ENCODE peak calls at places on chromosomes 1 and 21, in six cellular contexts. One of them, this sample, is unnamed.

GRCh38 chr1:44016875-44017400 is 14.3 kb downstream of the SLC6A9 start:
- DNase-seq in right cardiac atrium: no peak
- DNase-seq in fibroblast of lung: peak
- DNase-seq in GM23248: no peak
- DNase-seq in Panc1: no peak
- DNase-seq in breast epithelium: no peak
- DNase-seq in this sample: no peak

GRCh38 chr1:214514032-214514818 is 37.2 kb downstream of the PTPN14 start:
- DNase-seq in Panc1: no peak
- DNase-seq in breast epithelium: no peak
- DNase-seq in fibroblast of lung: peak
- DNase-seq in GM23248: peak
- DNase-seq in right cardiac atrium: no peak
- DNase-seq in this sample: no peak

GRCh38 chr1:186208405-186209129 is 166.5 kb downstream of the TPR start:
- DNase-seq in breast epithelium: no peak
- DNase-seq in GM23248: peak
- DNase-seq in Panc1: no peak
- DNase-seq in fibroblast of lung: peak
- DNase-seq in right cardiac atrium: no peak
- DNase-seq in this sample: no peak

GRCh38 chr1:209389258-209389657 is 194.3 kb upstream of the CAMK1G start:
- DNase-seq in fibroblast of lung: peak
- DNase-seq in breast epithelium: no peak
- DNase-seq in GM23248: peak
- DNase-seq in Panc1: peak
- DNase-seq in right cardiac atrium: no peak
- DNase-seq in this sample: peak

GRCh38 chr1:48853006-48853405 is 76.3 kb upstream of the BEND5 start:
- DNase-seq in Panc1: no peak
- DNase-seq in breast epithelium: no peak
- DNase-seq in right cardiac atrium: no peak
- DNase-seq in GM23248: peak
- DNase-seq in fibroblast of lung: peak
- DNase-seq in this sample: peak

GRCh38 chr1:42141978-42142377 is 11.2 kb upstream of the GUCA2B start:
- DNase-seq in fibroblast of lung: no peak
- DNase-seq in right cardiac atrium: no peak
- DNase-seq in Panc1: no peak
- DNase-seq in breast epithelium: no peak
- DNase-seq in GM23248: no peak
- DNase-seq in this sample: no peak

GRCh38 chr1:153936011-153936802 is 10.3 kb downstream of the DENND4B start:
- DNase-seq in fibroblast of lung: no peak
- DNase-seq in right cardiac atrium: peak
- DNase-seq in breast epithelium: no peak
- DNase-seq in GM23248: no peak
- DNase-seq in Panc1: no peak
- DNase-seq in this sample: no peak

GRCh38 chr21:34061983-34062382 is 11.4 kb upstream of the MRPS6 start:
- DNase-seq in fibroblast of lung: no peak
- DNase-seq in Panc1: no peak
- DNase-seq in right cardiac atrium: no peak
- DNase-seq in GM23248: no peak
- DNase-seq in breast epithelium: no peak
- DNase-seq in this sample: no peak

GRCh38 chr21:39969691-39970364 is 102.6 kb downstream of the PCP4 start:
- DNase-seq in GM23248: no peak
- DNase-seq in right cardiac atrium: no peak
- DNase-seq in fibroblast of lung: no peak
- DNase-seq in Panc1: no peak
- DNase-seq in breast epithelium: no peak
- DNase-seq in this sample: no peak

GRCh38 chr1:159913451-159914192 is 11.7 kb downstream of the TAGLN2 start:
- DNase-seq in right cardiac atrium: no peak
- DNase-seq in fibroblast of lung: no peak
- DNase-seq in breast epithelium: no peak
- DNase-seq in Panc1: no peak
- DNase-seq in GM23248: no peak
- DNase-seq in this sample: no peak

GRCh38 chr1:159916240-159917051 is 8.9 kb downstream of the TAGLN2 start:
- DNase-seq in right cardiac atrium: peak
- DNase-seq in fibroblast of lung: peak
- DNase-seq in Panc1: peak
- DNase-seq in breast epithelium: no peak
- DNase-seq in GM23248: peak
- DNase-seq in this sample: peak

GRCh38 chr1:159914252-159915018 is 10.9 kb downstream of the TAGLN2 start:
- DNase-seq in Panc1: no peak
- DNase-seq in GM23248: no peak
- DNase-seq in right cardiac atrium: no peak
- DNase-seq in fibroblast of lung: no peak
- DNase-seq in breast epithelium: no peak
- DNase-seq in this sample: no peak

GRCh38 chr1:159917533-159917932 is 7.8 kb downstream of the TAGLN2 start:
- DNase-seq in breast epithelium: no peak
- DNase-seq in GM23248: no peak
- DNase-seq in fibroblast of lung: no peak
- DNase-seq in Panc1: no peak
- DNase-seq in right cardiac atrium: no peak
- DNase-seq in this sample: no peak

GRCh38 chr1:159915571-159916239 is 9.6 kb downstream of the TAGLN2 start:
- DNase-seq in GM23248: no peak
- DNase-seq in breast epithelium: no peak
- DNase-seq in right cardiac atrium: no peak
- DNase-seq in Panc1: no peak
- DNase-seq in fibroblast of lung: no peak
- DNase-seq in this sample: no peak
- H3K27ac ChIP-seq in GM23248: peak
- H3K27ac ChIP-seq in breast epithelium: peak
- H3K27ac ChIP-seq in right cardiac atrium: peak
- H3K27ac ChIP-seq in Panc1: peak
- H3K27ac ChIP-seq in fibroblast of lung: peak
- H3K27ac ChIP-seq in this sample: no peak

GRCh38 chr1:235296729-235297128 is 31.2 kb downstream of the ARID4B start:
- DNase-seq in Panc1: no peak
- DNase-seq in GM23248: no peak
- DNase-seq in breast epithelium: no peak
- DNase-seq in fibroblast of lung: no peak
- DNase-seq in right cardiac atrium: no peak
- DNase-seq in this sample: no peak

GRCh38 chr1:235298772-235299513 is 29.0 kb downstream of the ARID4B start:
- DNase-seq in fibroblast of lung: no peak
- DNase-seq in right cardiac atrium: no peak
- DNase-seq in GM23248: no peak
- DNase-seq in breast epithelium: no peak
- DNase-seq in Panc1: no peak
- DNase-seq in this sample: no peak

GRCh38 chr1:235295902-235296350 is 32.1 kb downstream of the ARID4B start:
- DNase-seq in GM23248: no peak
- DNase-seq in fibroblast of lung: peak
- DNase-seq in breast epithelium: no peak
- DNase-seq in right cardiac atrium: no peak
- DNase-seq in Panc1: no peak
- DNase-seq in this sample: no peak

GRCh38 chr1:235299514-235299858 is 28.5 kb downstream of the ARID4B start:
- DNase-seq in fibroblast of lung: no peak
- DNase-seq in right cardiac atrium: no peak
- DNase-seq in breast epithelium: no peak
- DNase-seq in Panc1: no peak
- DNase-seq in GM23248: no peak
- DNase-seq in this sample: no peak

GRCh38 chr1:235297579-235297978 is 30.4 kb downstream of the ARID4B start:
- DNase-seq in right cardiac atrium: no peak
- DNase-seq in fibroblast of lung: peak
- DNase-seq in GM23248: no peak
- DNase-seq in breast epithelium: no peak
- DNase-seq in Panc1: no peak
- DNase-seq in this sample: no peak
- H3K4me3 ChIP-seq in right cardiac atrium: no peak
- H3K4me3 ChIP-seq in fibroblast of lung: no peak
- H3K4me3 ChIP-seq in GM23248: no peak
- H3K4me3 ChIP-seq in breast epithelium: no peak
- H3K4me3 ChIP-seq in Panc1: no peak
- H3K4me3 ChIP-seq in this sample: no peak

GRCh38 chr1:33330906-33331305 is 10.0 kb upstream of the A3GALT2 start:
- DNase-seq in GM23248: no peak
- DNase-seq in Panc1: no peak
- DNase-seq in right cardiac atrium: no peak
- DNase-seq in breast epithelium: peak
- DNase-seq in fibroblast of lung: no peak
- DNase-seq in this sample: no peak
- H3K27ac ChIP-seq in GM23248: no peak
- H3K27ac ChIP-seq in Panc1: peak
- H3K27ac ChIP-seq in right cardiac atrium: no peak
- H3K27ac ChIP-seq in breast epithelium: peak
- H3K27ac ChIP-seq in fibroblast of lung: peak
- H3K27ac ChIP-seq in this sample: peak

GRCh38 chr1:147073062-147073432 is 99.2 kb downstream of the PRKAB2 start:
- DNase-seq in Panc1: no peak
- DNase-seq in right cardiac atrium: no peak
- DNase-seq in fibroblast of lung: no peak
- DNase-seq in breast epithelium: no peak
- DNase-seq in GM23248: no peak
- DNase-seq in this sample: no peak
- H3K4me3 ChIP-seq in Panc1: no peak
- H3K4me3 ChIP-seq in right cardiac atrium: peak
- H3K4me3 ChIP-seq in fibroblast of lung: no peak
- H3K4me3 ChIP-seq in breast epithelium: peak
- H3K4me3 ChIP-seq in GM23248: peak
- H3K4me3 ChIP-seq in this sample: peak

GRCh38 chr1:179828554-179829110 is 49.0 kb downstream of the TOR1AIP2 start:
- DNase-seq in Panc1: no peak
- DNase-seq in GM23248: no peak
- DNase-seq in fibroblast of lung: no peak
- DNase-seq in breast epithelium: no peak
- DNase-seq in right cardiac atrium: no peak
- DNase-seq in this sample: no peak

GRCh38 chr1:179831852-179832699 is 45.5 kb downstream of the TOR1AIP2 start:
- DNase-seq in breast epithelium: no peak
- DNase-seq in fibroblast of lung: peak
- DNase-seq in Panc1: no peak
- DNase-seq in right cardiac atrium: no peak
- DNase-seq in GM23248: peak
- DNase-seq in this sample: peak

GRCh38 chr1:179825798-179826460 is 51.7 kb downstream of the TOR1AIP2 start:
- DNase-seq in breast epithelium: no peak
- DNase-seq in GM23248: no peak
- DNase-seq in fibroblast of lung: no peak
- DNase-seq in Panc1: no peak
- DNase-seq in right cardiac atrium: no peak
- DNase-seq in this sample: no peak

GRCh38 chr1:179826626-179827280 is 50.9 kb downstream of the TOR1AIP2 start:
- DNase-seq in breast epithelium: no peak
- DNase-seq in GM23248: no peak
- DNase-seq in right cardiac atrium: no peak
- DNase-seq in Panc1: no peak
- DNase-seq in fibroblast of lung: no peak
- DNase-seq in this sample: no peak

DNA sequence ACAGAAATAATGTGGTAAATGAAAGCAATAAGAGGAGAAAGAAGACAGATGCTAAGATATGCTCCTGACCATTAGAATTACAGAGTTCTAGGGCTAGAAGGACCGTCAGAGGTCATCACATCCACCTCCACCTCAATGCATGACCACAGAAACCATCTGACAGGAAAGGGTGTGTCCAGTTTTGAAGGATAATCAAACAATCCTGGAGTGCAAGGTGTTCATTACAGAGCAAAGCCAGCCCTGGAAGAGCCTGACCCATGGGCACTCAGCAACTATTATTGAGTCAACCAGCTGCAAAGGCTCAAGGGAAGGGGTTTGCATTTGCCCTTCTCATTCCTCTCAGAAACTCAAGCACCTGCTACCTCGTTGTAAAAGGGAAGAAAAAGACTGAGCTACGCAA is 46.4 kb downstream of the TOR1AIP2 start:
- DNase-seq in Panc1: no peak
- DNase-seq in fibroblast of lung: no peak
- DNase-seq in breast epithelium: no peak
- DNase-seq in GM23248: no peak
- DNase-seq in right cardiac atrium: no peak
- DNase-seq in this sample: no peak
- H3K27ac ChIP-seq in Panc1: no peak
- H3K27ac ChIP-seq in fibroblast of lung: no peak
- H3K27ac ChIP-seq in breast epithelium: no peak
- H3K27ac ChIP-seq in GM23248: no peak
- H3K27ac ChIP-seq in right cardiac atrium: no peak
- H3K27ac ChIP-seq in this sample: no peak

GRCh38 chr1:9311029-9311428 is 18.3 kb downstream of the SPSB1 start:
- DNase-seq in breast epithelium: no peak
- DNase-seq in GM23248: no peak
- DNase-seq in fibroblast of lung: no peak
- DNase-seq in Panc1: no peak
- DNase-seq in right cardiac atrium: peak
- DNase-seq in this sample: no peak

GRCh38 chr1:9309991-9310390 is 17.3 kb downstream of the SPSB1 start:
- DNase-seq in right cardiac atrium: peak
- DNase-seq in breast epithelium: no peak
- DNase-seq in GM23248: no peak
- DNase-seq in fibroblast of lung: no peak
- DNase-seq in Panc1: no peak
- DNase-seq in this sample: no peak

GRCh38 chr1:9312183-9312582 is 19.5 kb downstream of the SPSB1 start:
- DNase-seq in breast epithelium: no peak
- DNase-seq in right cardiac atrium: peak
- DNase-seq in GM23248: no peak
- DNase-seq in Panc1: no peak
- DNase-seq in fibroblast of lung: no peak
- DNase-seq in this sample: no peak

GRCh38 chr1:9313576-9313975 is 20.9 kb downstream of the SPSB1 start:
- DNase-seq in Panc1: no peak
- DNase-seq in right cardiac atrium: peak
- DNase-seq in breast epithelium: no peak
- DNase-seq in GM23248: no peak
- DNase-seq in fibroblast of lung: no peak
- DNase-seq in this sample: no peak

GRCh38 chr1:9311489-9311888 is 18.8 kb downstream of the SPSB1 start:
- DNase-seq in right cardiac atrium: peak
- DNase-seq in breast epithelium: no peak
- DNase-seq in GM23248: no peak
- DNase-seq in fibroblast of lung: no peak
- DNase-seq in Panc1: no peak
- DNase-seq in this sample: no peak
- H3K4me3 ChIP-seq in right cardiac atrium: no peak
- H3K4me3 ChIP-seq in breast epithelium: no peak
- H3K4me3 ChIP-seq in GM23248: no peak
- H3K4me3 ChIP-seq in fibroblast of lung: no peak
- H3K4me3 ChIP-seq in Panc1: no peak
- H3K4me3 ChIP-seq in this sample: no peak